ENCODE peak calls at places on chromosomes 1 and 21, in five cellular contexts. N, F, G, P and R are unnamed samples.

GRCh38 chr1:8702121-8702520 is 115.3 kb downstream of the RERE start:
- DNase-seq in N (no peak), F (peak; percentile 58), G (peak; percentile 45), P (peak; percentile 72), R (no peak)

GRCh38 chr1:85225624-85226380 is 25.0 kb upstream of the SYDE2 start:
- DNase-seq in N (no peak), F (no peak), G (no peak), P (no peak), R (no peak)

GRCh38 chr1:223725578-223725977 is 13.2 kb downstream of the CAPN2 start:
- DNase-seq in N (no peak), F (no peak), G (no peak), P (peak; percentile 30), R (no peak)

GRCh38 chr1:228280106-228280901 is 72.5 kb downstream of the OBSCN start:
- DNase-seq in N (no peak), F (no peak), G (no peak), P (no peak), R (no peak)

GRCh38 chr1:61287014-61287413 is 204.7 kb downstream of the NFIA start:
- DNase-seq in N (no peak), F (no peak), G (no peak), P (peak; percentile 13), R (no peak)

GRCh38 chr1:87977145-87977544 is 648.5 kb downstream of the LMO4 start:
- DNase-seq in N (no peak), F (no peak), G (no peak), P (no peak), R (no peak)

GRCh38 chr1:89198500-89199072 is at the start of gene GBP4:
- DNase-seq in N (peak; percentile 62), F (peak; percentile 73), G (peak; percentile 16), P (peak; percentile 29), R (no peak)

GRCh38 chr21:44871576-44872265 is 1.8 kb downstream of the PTTG1IP start:
- DNase-seq in N (no peak), F (peak; percentile 84), G (no peak), P (peak; percentile 66), R (no peak)

GRCh38 chr1:227894306-227894721 is 53.4 kb downstream of the WNT9A start:
- DNase-seq in N (peak; percentile 22), F (no peak), G (no peak), P (no peak), R (no peak)

GRCh38 chr1:36781098-36781497 is 253.2 kb downstream of the GRIK3 start:
- DNase-seq in N (no peak), F (no peak), G (no peak), P (no peak), R (no peak)